ENCODE peak calls at places on chromosomes 1 and 21, in ten cellular contexts. One of them, this sample, is unnamed.

GRCh38 chr1:217921126-217921900 is 290.2 kb downstream of the SPATA17 start:
- DNase-seq in kidney: no peak
- DNase-seq in DND-41: no peak
- DNase-seq in endothelial cell of umbilical vein: no peak
- DNase-seq in K562: no peak
- DNase-seq in mammary epithelial cell: peak
- DNase-seq in neuronal stem cell: no peak
- DNase-seq in GM23248: peak
- DNase-seq in neural progenitor cell: no peak
- DNase-seq in fibroblast of lung: peak
- DNase-seq in this sample: peak

GRCh38 chr1:166865931-166866330 is 10.1 kb downstream of the TADA1 start:
- DNase-seq in neural progenitor cell: no peak
- DNase-seq in K562: no peak
- DNase-seq in endothelial cell of umbilical vein: no peak
- DNase-seq in kidney: no peak
- DNase-seq in neuronal stem cell: no peak
- DNase-seq in fibroblast of lung: peak
- DNase-seq in GM23248: no peak
- DNase-seq in mammary epithelial cell: no peak
- DNase-seq in DND-41: no peak
- DNase-seq in this sample: no peak

GRCh38 chr21:38327984-38328383 is 71.2 kb downstream of the KCNJ15 start:
- DNase-seq in DND-41: no peak
- DNase-seq in neuronal stem cell: no peak
- DNase-seq in neural progenitor cell: no peak
- DNase-seq in GM23248: peak
- DNase-seq in mammary epithelial cell: no peak
- DNase-seq in kidney: no peak
- DNase-seq in fibroblast of lung: no peak
- DNase-seq in endothelial cell of umbilical vein: no peak
- DNase-seq in K562: no peak
- DNase-seq in this sample: no peak

GRCh38 chr1:117113199-117113598 is 8.3 kb downstream of the TRIM45 start:
- DNase-seq in DND-41: no peak
- DNase-seq in mammary epithelial cell: no peak
- DNase-seq in K562: no peak
- DNase-seq in neuronal stem cell: no peak
- DNase-seq in fibroblast of lung: no peak
- DNase-seq in kidney: no peak
- DNase-seq in neural progenitor cell: no peak
- DNase-seq in GM23248: no peak
- DNase-seq in endothelial cell of umbilical vein: no peak
- DNase-seq in this sample: no peak

GRCh38 chr1:185058103-185058502 is 12.7 kb downstream of the RNF2 start:
- DNase-seq in endothelial cell of umbilical vein: peak
- DNase-seq in kidney: no peak
- DNase-seq in DND-41: no peak
- DNase-seq in GM23248: no peak
- DNase-seq in K562: no peak
- DNase-seq in neural progenitor cell: no peak
- DNase-seq in neuronal stem cell: no peak
- DNase-seq in fibroblast of lung: no peak
- DNase-seq in mammary epithelial cell: no peak
- DNase-seq in this sample: no peak

GRCh38 chr21:45550552-45551210 is 8.4 kb upstream of the SLC19A1 start:
- DNase-seq in endothelial cell of umbilical vein: no peak
- DNase-seq in mammary epithelial cell: no peak
- DNase-seq in neuronal stem cell: no peak
- DNase-seq in neural progenitor cell: no peak
- DNase-seq in K562: no peak
- DNase-seq in DND-41: peak
- DNase-seq in kidney: peak
- DNase-seq in GM23248: no peak
- DNase-seq in fibroblast of lung: peak
- DNase-seq in this sample: peak

GRCh38 chr21:15772654-15773053 is 42.9 kb downstream of the USP25 start:
- DNase-seq in neuronal stem cell: no peak
- DNase-seq in neural progenitor cell: no peak
- DNase-seq in mammary epithelial cell: no peak
- DNase-seq in DND-41: no peak
- DNase-seq in kidney: no peak
- DNase-seq in GM23248: peak
- DNase-seq in fibroblast of lung: no peak
- DNase-seq in K562: no peak
- DNase-seq in endothelial cell of umbilical vein: no peak
- DNase-seq in this sample: no peak

GRCh38 chr1:203589201-203589600 is 37.4 kb upstream of the ATP2B4 start:
- DNase-seq in neural progenitor cell: peak
- DNase-seq in K562: no peak
- DNase-seq in mammary epithelial cell: no peak
- DNase-seq in fibroblast of lung: no peak
- DNase-seq in kidney: no peak
- DNase-seq in endothelial cell of umbilical vein: no peak
- DNase-seq in GM23248: no peak
- DNase-seq in neuronal stem cell: no peak
- DNase-seq in DND-41: no peak
- DNase-seq in this sample: no peak

GRCh38 chr1:35718492-35719336 is at the start of gene C1orf216:
- DNase-seq in kidney: peak
- DNase-seq in neuronal stem cell: no peak
- DNase-seq in mammary epithelial cell: peak
- DNase-seq in GM23248: peak
- DNase-seq in DND-41: peak
- DNase-seq in neural progenitor cell: peak
- DNase-seq in fibroblast of lung: peak
- DNase-seq in K562: peak
- DNase-seq in endothelial cell of umbilical vein: peak
- DNase-seq in this sample: peak

GRCh38 chr1:35717911-35718476 is 690 bp downstream of the C1orf216 start:
- DNase-seq in kidney: peak
- DNase-seq in K562: peak
- DNase-seq in DND-41: peak
- DNase-seq in endothelial cell of umbilical vein: peak
- DNase-seq in fibroblast of lung: peak
- DNase-seq in GM23248: peak
- DNase-seq in neuronal stem cell: no peak
- DNase-seq in neural progenitor cell: peak
- DNase-seq in mammary epithelial cell: peak
- DNase-seq in this sample: peak

GRCh38 chr1:35714921-35715567 is 3.6 kb downstream of the C1orf216 start:
- DNase-seq in DND-41: no peak
- DNase-seq in fibroblast of lung: no peak
- DNase-seq in GM23248: no peak
- DNase-seq in kidney: no peak
- DNase-seq in endothelial cell of umbilical vein: no peak
- DNase-seq in K562: no peak
- DNase-seq in neural progenitor cell: no peak
- DNase-seq in neuronal stem cell: no peak
- DNase-seq in mammary epithelial cell: no peak
- DNase-seq in this sample: no peak

GRCh38 chr1:35715568-35716002 is 3.1 kb downstream of the C1orf216 start:
- DNase-seq in endothelial cell of umbilical vein: peak
- DNase-seq in kidney: peak
- DNase-seq in DND-41: peak
- DNase-seq in neuronal stem cell: no peak
- DNase-seq in fibroblast of lung: peak
- DNase-seq in K562: peak
- DNase-seq in GM23248: peak
- DNase-seq in neural progenitor cell: peak
- DNase-seq in mammary epithelial cell: peak
- DNase-seq in this sample: peak
- H3K9ac ChIP-seq in endothelial cell of umbilical vein: no peak
- H3K9ac ChIP-seq in kidney: no peak
- H3K9ac ChIP-seq in DND-41: peak
- H3K9ac ChIP-seq in neuronal stem cell: no peak
- H3K9ac ChIP-seq in fibroblast of lung: no peak
- H3K9ac ChIP-seq in K562: peak
- H3K9ac ChIP-seq in GM23248: no peak
- H3K9ac ChIP-seq in neural progenitor cell: no peak
- H3K9ac ChIP-seq in mammary epithelial cell: no peak
- H3K9ac ChIP-seq in this sample: no peak

GRCh38 chr1:9442266-9442846 is 96.9 kb upstream of the SLC25A33 start:
- DNase-seq in K562: no peak
- DNase-seq in fibroblast of lung: peak
- DNase-seq in neural progenitor cell: no peak
- DNase-seq in mammary epithelial cell: peak
- DNase-seq in neuronal stem cell: no peak
- DNase-seq in endothelial cell of umbilical vein: peak
- DNase-seq in GM23248: peak
- DNase-seq in DND-41: no peak
- DNase-seq in kidney: no peak
- DNase-seq in this sample: no peak

GRCh38 chr1:9444532-9444931 is 94.7 kb upstream of the SLC25A33 start:
- DNase-seq in mammary epithelial cell: peak
- DNase-seq in kidney: no peak
- DNase-seq in neuronal stem cell: no peak
- DNase-seq in endothelial cell of umbilical vein: no peak
- DNase-seq in fibroblast of lung: no peak
- DNase-seq in neural progenitor cell: no peak
- DNase-seq in DND-41: no peak
- DNase-seq in GM23248: no peak
- DNase-seq in K562: no peak
- DNase-seq in this sample: no peak

GRCh38 chr1:9440763-9441194 is 98.5 kb upstream of the SLC25A33 start:
- DNase-seq in endothelial cell of umbilical vein: no peak
- DNase-seq in neural progenitor cell: no peak
- DNase-seq in fibroblast of lung: no peak
- DNase-seq in K562: no peak
- DNase-seq in kidney: no peak
- DNase-seq in DND-41: no peak
- DNase-seq in GM23248: no peak
- DNase-seq in neuronal stem cell: no peak
- DNase-seq in mammary epithelial cell: no peak
- DNase-seq in this sample: no peak

GRCh38 chr1:9443913-9444445 is 95.3 kb upstream of the SLC25A33 start:
- DNase-seq in GM23248: no peak
- DNase-seq in mammary epithelial cell: peak
- DNase-seq in neuronal stem cell: no peak
- DNase-seq in DND-41: no peak
- DNase-seq in fibroblast of lung: peak
- DNase-seq in K562: no peak
- DNase-seq in kidney: no peak
- DNase-seq in neural progenitor cell: no peak
- DNase-seq in endothelial cell of umbilical vein: peak
- DNase-seq in this sample: no peak

DNA sequence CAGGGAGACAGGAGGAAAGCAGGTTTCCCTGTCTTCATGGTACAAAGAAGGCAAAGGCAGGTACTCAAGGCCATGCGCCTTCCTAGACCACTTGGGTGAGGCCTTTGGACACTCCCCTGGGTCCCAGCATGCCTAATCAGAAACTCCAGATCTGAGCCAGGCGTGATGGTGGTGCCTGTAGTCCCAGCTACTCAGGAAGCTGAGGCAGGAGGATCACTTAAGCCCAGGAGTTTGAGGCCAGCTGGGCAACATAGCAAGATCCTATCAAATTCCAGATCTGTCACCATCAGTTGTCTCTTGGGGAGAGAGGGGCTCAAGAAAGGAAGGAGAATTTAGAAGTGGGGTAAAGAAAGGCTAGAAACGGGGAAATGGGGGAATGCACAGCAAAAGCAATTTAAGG is 96.3 kb upstream of the SLC25A33 start:
- DNase-seq in endothelial cell of umbilical vein: no peak
- DNase-seq in kidney: no peak
- DNase-seq in GM23248: no peak
- DNase-seq in K562: no peak
- DNase-seq in mammary epithelial cell: no peak
- DNase-seq in DND-41: no peak
- DNase-seq in fibroblast of lung: no peak
- DNase-seq in neuronal stem cell: no peak
- DNase-seq in neural progenitor cell: no peak
- DNase-seq in this sample: no peak
- H3K27ac ChIP-seq in endothelial cell of umbilical vein: no peak
- H3K27ac ChIP-seq in kidney: peak
- H3K27ac ChIP-seq in GM23248: no peak
- H3K27ac ChIP-seq in K562: no peak
- H3K27ac ChIP-seq in mammary epithelial cell: no peak
- H3K27ac ChIP-seq in DND-41: no peak
- H3K27ac ChIP-seq in fibroblast of lung: no peak
- H3K27ac ChIP-seq in neuronal stem cell: no peak
- H3K27ac ChIP-seq in neural progenitor cell: no peak
- H3K27ac ChIP-seq in this sample: peak

GRCh38 chr1:24191860-24192259 is 4.8 kb upstream of the IFNLR1 start:
- DNase-seq in K562: no peak
- DNase-seq in GM23248: peak
- DNase-seq in DND-41: no peak
- DNase-seq in endothelial cell of umbilical vein: no peak
- DNase-seq in mammary epithelial cell: peak
- DNase-seq in fibroblast of lung: peak
- DNase-seq in neural progenitor cell: no peak
- DNase-seq in neuronal stem cell: no peak
- DNase-seq in kidney: no peak
- DNase-seq in this sample: no peak
- H3K9ac ChIP-seq in K562: no peak
- H3K9ac ChIP-seq in GM23248: no peak
- H3K9ac ChIP-seq in DND-41: no peak
- H3K9ac ChIP-seq in endothelial cell of umbilical vein: no peak
- H3K9ac ChIP-seq in mammary epithelial cell: no peak
- H3K9ac ChIP-seq in fibroblast of lung: no peak
- H3K9ac ChIP-seq in neural progenitor cell: no peak
- H3K9ac ChIP-seq in neuronal stem cell: no peak
- H3K9ac ChIP-seq in kidney: no peak
- H3K9ac ChIP-seq in this sample: no peak

GRCh38 chr1:110241516-110241915 is 31.4 kb downstream of the KCNC4 start:
- DNase-seq in neural progenitor cell: no peak
- DNase-seq in neuronal stem cell: no peak
- DNase-seq in GM23248: no peak
- DNase-seq in kidney: no peak
- DNase-seq in K562: no peak
- DNase-seq in DND-41: no peak
- DNase-seq in endothelial cell of umbilical vein: no peak
- DNase-seq in fibroblast of lung: no peak
- DNase-seq in mammary epithelial cell: no peak
- DNase-seq in this sample: no peak

GRCh38 chr1:110243146-110243545 is 33.0 kb downstream of the KCNC4 start:
- DNase-seq in neural progenitor cell: no peak
- DNase-seq in mammary epithelial cell: no peak
- DNase-seq in fibroblast of lung: no peak
- DNase-seq in K562: no peak
- DNase-seq in kidney: no peak
- DNase-seq in GM23248: no peak
- DNase-seq in neuronal stem cell: no peak
- DNase-seq in endothelial cell of umbilical vein: no peak
- DNase-seq in DND-41: no peak
- DNase-seq in this sample: peak

GRCh38 chr1:110240476-110241210 is 30.5 kb downstream of the KCNC4 start:
- DNase-seq in endothelial cell of umbilical vein: no peak
- DNase-seq in K562: no peak
- DNase-seq in mammary epithelial cell: no peak
- DNase-seq in kidney: no peak
- DNase-seq in DND-41: no peak
- DNase-seq in neural progenitor cell: peak
- DNase-seq in neuronal stem cell: no peak
- DNase-seq in fibroblast of lung: no peak
- DNase-seq in GM23248: no peak
- DNase-seq in this sample: no peak

GRCh38 chr1:110242731-110243130 is 32.6 kb downstream of the KCNC4 start:
- DNase-seq in endothelial cell of umbilical vein: no peak
- DNase-seq in fibroblast of lung: no peak
- DNase-seq in K562: no peak
- DNase-seq in neuronal stem cell: no peak
- DNase-seq in GM23248: no peak
- DNase-seq in mammary epithelial cell: no peak
- DNase-seq in neural progenitor cell: no peak
- DNase-seq in DND-41: no peak
- DNase-seq in kidney: no peak
- DNase-seq in this sample: no peak

DNA sequence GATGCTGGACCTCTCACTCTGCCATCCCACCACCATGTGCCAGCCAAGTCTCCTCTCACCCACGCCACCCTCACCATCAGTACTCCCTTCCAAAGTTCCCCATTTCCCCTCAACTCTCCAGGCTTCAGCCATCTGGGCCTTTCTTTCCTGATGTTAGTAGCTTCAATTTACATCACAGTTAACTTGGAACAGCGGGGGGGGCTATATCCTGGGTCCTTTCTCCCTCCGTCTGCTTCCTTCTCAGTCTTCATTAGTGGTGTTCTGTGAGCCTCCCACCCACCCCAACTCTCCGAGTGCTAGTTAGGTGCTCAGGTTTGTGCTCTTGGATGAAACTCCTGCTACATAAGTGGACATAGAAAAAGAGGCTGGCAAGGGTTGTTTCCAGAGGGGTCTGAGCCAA is 31.9 kb downstream of the KCNC4 start:
- DNase-seq in fibroblast of lung: no peak
- DNase-seq in GM23248: no peak
- DNase-seq in neuronal stem cell: no peak
- DNase-seq in DND-41: no peak
- DNase-seq in kidney: no peak
- DNase-seq in mammary epithelial cell: no peak
- DNase-seq in K562: no peak
- DNase-seq in endothelial cell of umbilical vein: no peak
- DNase-seq in neural progenitor cell: no peak
- DNase-seq in this sample: peak
- H3K27ac ChIP-seq in fibroblast of lung: no peak
- H3K27ac ChIP-seq in GM23248: no peak
- H3K27ac ChIP-seq in neuronal stem cell: no peak
- H3K27ac ChIP-seq in DND-41: no peak
- H3K27ac ChIP-seq in kidney: no peak
- H3K27ac ChIP-seq in mammary epithelial cell: no peak
- H3K27ac ChIP-seq in K562: no peak
- H3K27ac ChIP-seq in endothelial cell of umbilical vein: no peak
- H3K27ac ChIP-seq in neural progenitor cell: no peak
- H3K27ac ChIP-seq in this sample: no peak